ENCODE peak calls at places on chromosomes 7 and 10, in four cellular contexts. F, R, O and N are unnamed samples.

GRCh38 chr10:87782721-87783120 is 35.3 kb downstream of the ATAD1 start:
- DNase-seq in F (no peak), R (no peak), O (no peak), N (no peak)

GRCh38 chr10:64813391-64813790 is 1292.2 kb downstream of the REEP3 start:
- DNase-seq in F (no peak), R (no peak), O (no peak), N (no peak)

GRCh38 chr7:142584765-142585164 is 164.5 kb upstream of the PRSS1 start:
- DNase-seq in F (no peak), R (no peak), O (no peak), N (no peak)

GRCh38 chr10:30231071-30231652 is 117.9 kb downstream of the MTPAP start:
- DNase-seq in F (no peak), R (no peak), O (no peak), N (no peak)

GRCh38 chr7:116216956-116217570 is 6.7 kb downstream of the TES start:
- DNase-seq in F (no peak), R (no peak), O (no peak), N (no peak)

GRCh38 chr10:81248846-81249245 is 626.1 kb upstream of the NRG3 start:
- DNase-seq in F (no peak), R (peak; percentile 1), O (no peak), N (no peak)

GRCh38 chr10:114869500-114869899 is 47.9 kb downstream of the FHIP2A start:
- DNase-seq in F (peak; percentile 60), R (no peak), O (no peak), N (no peak)

GRCh38 chr7:69677054-69677847 is 79.0 kb downstream of the AUTS2 start:
- DNase-seq in F (no peak), R (peak; percentile 79), O (no peak), N (no peak)

GRCh38 chr7:2964208-2964607 is 79.5 kb downstream of the CARD11 start:
- DNase-seq in F (no peak), R (no peak), O (no peak), N (no peak)

GRCh38 chr10:15262036-15262713 is 93.7 kb upstream of the NMT2 start:
- DNase-seq in F (peak; percentile 20), R (no peak), O (no peak), N (no peak)